ENCODE peak calls at places on chromosomes 5 and 9, in five cellular contexts. W, I, X, N and O are unnamed samples.

GRCh38 chr9:93250185-93250584 is 66.2 kb downstream of the WNK2 start:
- DNase-seq in W (no peak), I (no peak), X (no peak), N (no peak), O (peak)

GRCh38 chr5:179836225-179837019 is 15.7 kb downstream of the SQSTM1 start:
- DNase-seq in W (peak), I (peak), X (peak), N (peak), O (peak)

GRCh38 chr5:33701251-33701650 is 190.5 kb downstream of the ADAMTS12 start:
- DNase-seq in W (no peak), I (no peak), X (peak), N (no peak), O (peak)

GRCh38 chr5:124456244-124456643 is 290.2 kb downstream of the ZNF608 start:
- DNase-seq in W (no peak), I (no peak), X (peak), N (no peak), O (no peak)

GRCh38 chr5:145834917-145835838 is at the start of gene PRELID2:
- DNase-seq in W (peak), I (peak), X (peak), N (peak), O (peak)

GRCh38 chr5:158039911-158040347 is 181.0 kb upstream of the CLINT1 start:
- DNase-seq in W (no peak), I (no peak), X (no peak), N (peak), O (peak)

GRCh38 chr5:147554285-147554817 is 44.5 kb upstream of the DPYSL3 start:
- DNase-seq in W (no peak), I (peak), X (peak), N (no peak), O (peak)

GRCh38 chr5:139418804-139419203 is 14.9 kb upstream of the SPATA24 start:
- DNase-seq in W (no peak), I (no peak), X (no peak), N (no peak), O (no peak)

GRCh38 chr9:37380570-37380969 is 41.9 kb upstream of the GRHPR start:
- DNase-seq in W (no peak), I (no peak), X (no peak), N (no peak), O (no peak)

GRCh38 chr9:90547896-90548295 is 94.7 kb downstream of the DIRAS2 start:
- DNase-seq in W (no peak), I (no peak), X (no peak), N (no peak), O (no peak)

GRCh38 chr5:142250119-142250518 is 74.7 kb downstream of the SPRY4 start:
- DNase-seq in W (no peak), I (no peak), X (no peak), N (no peak), O (no peak)

GRCh38 chr5:43400082-43400481 is 12.1 kb downstream of the CCL28 start:
- DNase-seq in W (no peak), I (no peak), X (peak), N (no peak), O (peak)

GRCh38 chr5:158514961-158515359 is 584.8 kb downstream of the EBF1 start:
- DNase-seq in W (no peak), I (peak), X (no peak), N (no peak), O (no peak)

GRCh38 chr5:77426670-77427069 is 65.4 kb downstream of the WDR41 start:
- DNase-seq in W (no peak), I (peak), X (peak), N (no peak), O (no peak)

GRCh38 chr9:22423566-22423965 is 23.1 kb upstream of the DMRTA1 start:
- DNase-seq in W (no peak), I (no peak), X (no peak), N (no peak), O (no peak)

GRCh38 chr9:15357050-15357653 is 50.1 kb upstream of the TTC39B start:
- DNase-seq in W (no peak), I (peak), X (no peak), N (no peak), O (peak)

GRCh38 chr5:163867324-163867723 is 361.9 kb downstream of the MAT2B start:
- DNase-seq in W (no peak), I (no peak), X (peak), N (no peak), O (no peak)